ENCODE peak calls at places on chromosomes 13 and 19, in ten cellular contexts. T is transverse colon; Y is uterus; I is lung; C is AG04450; B is fibroblast of lung; J is IMR-90; M is CD4-positive, alpha-beta T cell; H is sigmoid colon; F is pancreas. W is an unnamed sample.
A peak's percentile ranks its signal among the peaks of the same experiment; 100 is the strongest.

GRCh38 chr13:80048802-80049201 is 292.1 kb downstream of the SPRY2 start:
- DNase-seq in Y (peak; percentile 68), C (peak; percentile 84), J (peak; percentile 98), F (peak; percentile 20), M (peak; percentile 1), H (peak; percentile 92), I (peak; percentile 74), T (peak; percentile 59), B (peak; percentile 98), W (peak; percentile 79)

GRCh38 chr13:100646030-100646673 is 28.4 kb downstream of the TMTC4 start:
- DNase-seq in Y (no peak), F (no peak), B (peak; percentile 40), J (peak; percentile 31), I (no peak), M (no peak), T (no peak), C (no peak), H (no peak), W (peak; percentile 15)

GRCh38 chr19:29014857-29015436 is 198.0 kb downstream of the UQCRFS1 start:
- DNase-seq in Y (no peak), F (no peak), T (no peak), H (no peak), I (no peak), C (no peak), J (no peak), B (no peak), M (no peak), W (no peak)

GRCh38 chr13:52837850-52838249 is 10.6 kb downstream of the PCDH8 start:
- DNase-seq in J (no peak), H (no peak), B (no peak), C (no peak), Y (no peak), M (no peak), I (no peak), T (no peak), F (no peak), W (no peak)

GRCh38 chr19:8335343-8336071 is 7.6 kb downstream of the KANK3 start:
- DNase-seq in J (no peak), B (no peak), H (no peak), T (peak; percentile 20), I (no peak), M (no peak), Y (no peak), F (no peak), C (no peak), W (no peak)

GRCh38 chr13:111513766-111514611 is 193.5 kb downstream of the TEX29 start:
- DNase-seq in Y (no peak), J (no peak), M (no peak), I (no peak), F (no peak), T (no peak), H (no peak), B (no peak), C (no peak), W (no peak)

GRCh38 chr13:46665630-46666482 is 112.9 kb downstream of the LRCH1 start:
- DNase-seq in C (no peak), T (no peak), H (no peak), M (no peak), F (no peak), J (no peak), I (no peak), B (no peak), Y (no peak), W (no peak)

GRCh38 chr13:68099616-68100015 is 869.5 kb upstream of the PCDH9 start:
- DNase-seq in Y (no peak), C (peak; percentile 13), M (no peak), H (no peak), J (peak; percentile 17), T (no peak), F (no peak), B (peak; percentile 81), I (no peak), W (peak; percentile 16)

GRCh38 chr19:22600690-22601648 is 33.2 kb upstream of the ZNF492 start:
- DNase-seq in I (peak; percentile 24), F (no peak), H (no peak), T (no peak), J (no peak), Y (no peak), M (no peak), B (no peak), C (no peak), W (no peak)

GRCh38 chr13:104466016-104466415 is 1399.8 kb upstream of the SLC10A2 start:
- DNase-seq in T (no peak), B (no peak), Y (no peak), C (no peak), I (no peak), M (no peak), H (no peak), F (no peak), J (no peak), W (no peak)

GRCh38 chr13:114101325-114101821 is 31.1 kb downstream of the RASA3 start:
- DNase-seq in T (peak; percentile 23), J (no peak), M (no peak), F (peak; percentile 59), Y (peak; percentile 32), I (no peak), H (peak; percentile 77), C (no peak), B (peak; percentile 15), W (no peak)

GRCh38 chr19:30896551-30896950 is 452.7 kb downstream of the TSHZ3 start:
- DNase-seq in T (no peak), C (no peak), Y (no peak), J (no peak), F (no peak), H (no peak), B (no peak), M (no peak), I (no peak), W (no peak)

GRCh38 chr19:2494447-2495129 is 18.7 kb downstream of the GADD45B start:
- DNase-seq in H (peak; percentile 94), F (peak; percentile 80), T (peak; percentile 82), B (peak; percentile 77), Y (peak; percentile 74), I (peak; percentile 65), M (peak; percentile 11), J (peak; percentile 79), C (no peak), W (no peak)

GRCh38 chr13:26785845-26786630 is 25.5 kb upstream of the GPR12 start:
- DNase-seq in M (peak; percentile 42), C (no peak), B (no peak), F (peak; percentile 31), J (no peak), Y (no peak), T (peak; percentile 37), I (peak; percentile 46), H (peak; percentile 74), W (no peak)

DNA sequence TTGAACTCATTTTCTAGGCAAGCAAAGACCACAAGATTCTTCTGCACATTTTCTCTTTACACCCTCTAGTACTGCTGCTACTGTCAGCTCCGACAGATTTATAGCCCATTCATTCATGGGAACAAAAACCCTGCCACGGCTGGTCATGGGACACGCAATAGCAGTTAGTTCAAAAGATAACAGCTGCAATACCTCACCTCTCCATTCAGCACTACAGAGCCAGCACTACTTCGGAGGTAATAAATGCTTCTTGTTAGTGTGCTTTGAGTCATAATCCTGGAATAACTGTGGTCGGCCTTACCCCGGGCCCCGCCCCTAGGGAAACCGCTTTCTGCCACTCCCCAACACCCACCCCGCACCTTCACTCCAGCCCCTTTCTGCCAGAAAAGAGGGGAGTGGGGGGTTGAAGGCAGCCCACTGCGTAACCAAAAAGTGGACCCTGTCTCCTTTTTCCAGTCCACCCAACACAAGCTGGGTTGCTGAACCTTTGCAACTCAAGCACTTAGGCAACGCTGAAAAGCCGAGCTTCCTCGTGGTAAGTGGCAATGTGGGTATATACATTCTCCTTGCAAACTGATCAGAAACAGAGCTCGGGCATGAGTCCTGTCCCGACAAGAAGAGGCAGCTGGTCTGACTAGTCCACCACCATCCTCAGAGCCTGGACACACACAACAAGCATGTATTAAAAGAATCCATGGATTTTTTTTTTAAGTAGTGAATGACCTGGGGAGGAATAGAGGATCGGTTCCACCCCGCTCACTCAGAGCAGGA is 240.8 kb upstream of the ZNF507 start:
- DNase-seq in I (no peak), B (peak; percentile 50), M (no peak), T (peak; percentile 16), J (no peak), F (no peak), C (no peak), H (no peak), Y (peak; percentile 69), W (peak; percentile 83)
- H3K27ac ChIP-seq in I (no peak overlapping the region), B (no peak overlapping the region), M (no peak overlapping the region), T (no peak overlapping the region), J (no peak overlapping the region), F (no peak overlapping the region), C (no peak overlapping the region), H (no peak overlapping the region), Y (no peak overlapping the region), W (no peak overlapping the region)

GRCh38 chr13:107834268-107834667 is 381.1 kb downstream of the LIG4 start:
- DNase-seq in B (peak; percentile 65), C (no peak), I (no peak), J (peak; percentile 37), H (no peak), F (no peak), T (no peak), M (no peak), Y (no peak), W (no peak)
- TF ChIP-seq CTCF in B (no peak), C (no peak), I (no peak), J (no peak), H (no peak), F (no peak), T (no peak), M (no peak), Y (no peak), W (no peak)

GRCh38 chr19:54728167-54728566 is 3.9 kb downstream of the KIR3DL3 start:
- DNase-seq in T (no peak), C (no peak), J (no peak), H (no peak), M (no peak), I (peak; percentile 7), F (no peak), B (no peak), Y (no peak), W (no peak)
- H3K27me3 ChIP-seq in T (no peaks in the 10 kb centered on the region), C (no peaks in the 10 kb centered on the region), J (no peaks in the 10 kb centered on the region), H (no peaks in the 10 kb centered on the region), M (no peaks in the 10 kb centered on the region), I (no peaks in the 10 kb centered on the region), F (no peaks in the 10 kb centered on the region), B (no peaks in the 10 kb centered on the region), Y (no peaks in the 10 kb centered on the region), W (no peaks in the 10 kb centered on the region)

GRCh38 chr13:94996445-94996844 is 284.1 kb upstream of the SOX21 start:
- DNase-seq in M (no peak), F (no peak), T (no peak), J (no peak), Y (no peak), H (no peak), C (no peak), I (no peak), B (no peak), W (no peak)

GRCh38 chr13:94994506-94994905 is 282.2 kb upstream of the SOX21 start:
- DNase-seq in J (no peak), M (no peak), Y (no peak), F (no peak), H (no peak), I (no peak), B (no peak), T (no peak), C (no peak), W (no peak)

GRCh38 chr13:94999871-95000270 is 287.5 kb upstream of the SOX21 start:
- DNase-seq in Y (no peak), F (no peak), B (peak; percentile 40), J (no peak), H (no peak), M (no peak), I (no peak), C (no peak), T (no peak), W (no peak)

GRCh38 chr13:94993608-94994007 is 281.3 kb upstream of the SOX21 start:
- DNase-seq in C (no peak), B (peak; percentile 61), T (no peak), M (no peak), J (no peak), H (no peak), I (no peak), Y (no peak), F (no peak), W (no peak)

GRCh38 chr13:94997126-94997525 is 284.8 kb upstream of the SOX21 start:
- DNase-seq in C (no peak), F (no peak), I (no peak), T (no peak), H (no peak), M (no peak), Y (no peak), J (no peak), B (no peak), W (no peak)
- H3K27ac ChIP-seq in C (no peak overlapping the region), F (no peak overlapping the region), I (no peak overlapping the region), T (no peak overlapping the region), H (no peak overlapping the region), M (no peak overlapping the region), Y (no peak overlapping the region), J (no peak overlapping the region), B (no peak overlapping the region), W (no peak overlapping the region)

W was measured in foreskin keratinocyte.